ENCODE peak calls at places on chromosomes 6 and 20, in ten cellular contexts. P, W, J, X, D, I, F, H, M and E are unnamed samples.

GRCh38 chr20:15895126-15895525 is 678.1 kb downstream of the KIF16B start:
- DNase-seq in P (no peak), W (no peak), J (no peak), X (no peak), D (no peak), I (no peak), F (no peak), H (no peak), M (no peak), E (no peak)

GRCh38 chr6:21679761-21680265 is 86.3 kb downstream of the SOX4 start:
- DNase-seq in P (no peak), W (no peak), J (no peak), X (no peak), D (no peak), I (no peak), F (no peak), H (no peak), M (no peak), E (no peak)

GRCh38 chr20:51756653-51757052 is 11.5 kb downstream of the ATP9A start:
- DNase-seq in P (no peak), W (no peak), J (no peak), X (no peak), D (no peak), I (no peak), F (no peak), H (no peak), M (no peak), E (no peak)

GRCh38 chr20:54573838-54574237 is 98.4 kb downstream of the DOK5 start:
- DNase-seq in P (peak), W (no peak), J (no peak), X (no peak), D (no peak), I (no peak), F (no peak), H (no peak), M (no peak), E (no peak)

GRCh38 chr20:21278829-21279228 is 24.3 kb upstream of the XRN2 start:
- DNase-seq in P (no peak), W (no peak), J (no peak), X (no peak), D (no peak), I (no peak), F (no peak), H (no peak), M (no peak), E (no peak)

GRCh38 chr20:59603727-59604608 is at the start of gene PHACTR3:
- DNase-seq in P (no peak), W (peak), J (no peak), X (peak), D (no peak), I (no peak), F (peak), H (no peak), M (no peak), E (no peak)

GRCh38 chr20:17735959-17736621 is 36.3 kb downstream of the BANF2 start:
- DNase-seq in P (no peak), W (no peak), J (no peak), X (no peak), D (no peak), I (no peak), F (no peak), H (no peak), M (no peak), E (no peak)

GRCh38 chr6:126267621-126268020 is 72.3 kb upstream of the CENPW start:
- DNase-seq in P (no peak), W (peak), J (no peak), X (no peak), D (no peak), I (no peak), F (no peak), H (no peak), M (no peak), E (no peak)

GRCh38 chr6:121688974-121689373 is 253.5 kb downstream of the GJA1 start:
- DNase-seq in P (no peak), W (no peak), J (no peak), X (no peak), D (no peak), I (no peak), F (no peak), H (no peak), M (no peak), E (no peak)

GRCh38 chr20:63457737-63458136 is 14.7 kb downstream of the KCNQ2 start:
- DNase-seq in P (peak), W (peak), J (no peak), X (no peak), D (peak), I (no peak), F (peak), H (no peak), M (peak), E (no peak)

GRCh38 chr20:19588731-19589130 is 169.3 kb upstream of the RIN2 start:
- DNase-seq in P (no peak), W (no peak), J (no peak), X (no peak), D (peak), I (no peak), F (no peak), H (no peak), M (no peak), E (peak)

GRCh38 chr20:15911557-15911956 is 661.7 kb downstream of the KIF16B start:
- DNase-seq in P (no peak), W (no peak), J (no peak), X (no peak), D (no peak), I (no peak), F (no peak), H (no peak), M (no peak), E (no peak)

GRCh38 chr6:134774244-134774643 is 175.7 kb downstream of the ALDH8A1 start:
- DNase-seq in P (no peak), W (no peak), J (no peak), X (no peak), D (no peak), I (no peak), F (no peak), H (no peak), M (no peak), E (no peak)

GRCh38 chr6:21163110-21163837 is 430.3 kb upstream of the SOX4 start:
- DNase-seq in P (no peak), W (no peak), J (no peak), X (no peak), D (no peak), I (no peak), F (no peak), H (no peak), M (no peak), E (no peak)

GRCh38 chr6:17417817-17418216 is 24.4 kb downstream of the CAP2 start:
- DNase-seq in P (no peak), W (no peak), J (no peak), X (no peak), D (no peak), I (no peak), F (peak), H (no peak), M (peak), E (no peak)

GRCh38 chr6:8904754-8905153 is 469.4 kb upstream of the SLC35B3 start:
- DNase-seq in P (no peak), W (no peak), J (no peak), X (no peak), D (no peak), I (no peak), F (peak), H (no peak), M (no peak), E (peak)

GRCh38 chr20:37727247-37727956 is 33.6 kb downstream of the CTNNBL1 start:
- DNase-seq in P (no peak), W (no peak), J (no peak), X (peak), D (no peak), I (no peak), F (no peak), H (no peak), M (no peak), E (no peak)

GRCh38 chr6:26225848-26226590 is 138.8 kb downstream of the HFE start:
- DNase-seq in P (no peak), W (peak), J (no peak), X (no peak), D (no peak), I (no peak), F (no peak), H (no peak), M (no peak), E (no peak)

GRCh38 chr20:57748601-57749130 is 38.9 kb upstream of the PMEPA1 start:
- DNase-seq in P (peak), W (peak), J (peak), X (peak), D (peak), I (no peak), F (peak), H (no peak), M (peak), E (no peak)

GRCh38 chr6:129749749-129750120 is 39.8 kb upstream of the ARHGAP18 start:
- DNase-seq in P (no peak), W (no peak), J (no peak), X (no peak), D (no peak), I (no peak), F (no peak), H (no peak), M (no peak), E (peak)

GRCh38 chr6:146582857-146583256 is 15.9 kb upstream of the ADGB start:
- DNase-seq in P (peak), W (no peak), J (no peak), X (peak), D (no peak), I (no peak), F (no peak), H (no peak), M (no peak), E (no peak)

GRCh38 chr6:53630533-53631269 is 34.9 kb downstream of the KLHL31 start:
- DNase-seq in P (no peak), W (no peak), J (no peak), X (no peak), D (no peak), I (no peak), F (no peak), H (no peak), M (no peak), E (no peak)

GRCh38 chr6:84269947-84270733 is 42.7 kb upstream of the CEP162 start:
- DNase-seq in P (no peak), W (no peak), J (no peak), X (no peak), D (no peak), I (no peak), F (no peak), H (no peak), M (no peak), E (no peak)

GRCh38 chr20:62766071-62766450 is 30.2 kb upstream of the MRGBP start:
- DNase-seq in P (no peak), W (no peak), J (no peak), X (no peak), D (no peak), I (no peak), F (no peak), H (no peak), M (no peak), E (no peak)

GRCh38 chr6:70973591-70973990 is 16.7 kb upstream of the B3GAT2 start:
- DNase-seq in P (no peak), W (no peak), J (no peak), X (no peak), D (no peak), I (no peak), F (no peak), H (no peak), M (no peak), E (no peak)

GRCh38 chr20:24721891-24722530 is 227.1 kb upstream of the CST7 start:
- DNase-seq in P (no peak), W (no peak), J (no peak), X (no peak), D (no peak), I (no peak), F (no peak), H (no peak), M (no peak), E (no peak)

GRCh38 chr6:28105286-28105685 is 19.1 kb upstream of the ZSCAN16 start:
- DNase-seq in P (no peak), W (peak), J (no peak), X (no peak), D (no peak), I (no peak), F (peak), H (no peak), M (peak), E (no peak)

GRCh38 chr20:20217626-20218025 is 150.3 kb upstream of the INSM1 start:
- DNase-seq in P (no peak), W (peak), J (no peak), X (no peak), D (peak), I (no peak), F (no peak), H (no peak), M (no peak), E (no peak)

GRCh38 chr20:341682-342081 is 5.2 kb upstream of the NRSN2 start:
- DNase-seq in P (no peak), W (no peak), J (no peak), X (no peak), D (no peak), I (no peak), F (no peak), H (no peak), M (peak), E (no peak)

GRCh38 chr6:145044606-145045275 is 690.6 kb downstream of the EPM2A start:
- DNase-seq in P (no peak), W (no peak), J (no peak), X (no peak), D (peak), I (no peak), F (no peak), H (no peak), M (no peak), E (no peak)

GRCh38 chr20:57902478-57902877 is 192.7 kb upstream of the PMEPA1 start:
- DNase-seq in P (no peak), W (no peak), J (no peak), X (no peak), D (no peak), I (no peak), F (no peak), H (no peak), M (peak), E (peak)

GRCh38 chr20:47686545-47686944 is 98.7 kb downstream of the SULF2 start:
- DNase-seq in P (no peak), W (peak), J (no peak), X (no peak), D (no peak), I (no peak), F (no peak), H (no peak), M (no peak), E (no peak)

GRCh38 chr6:153564803-153565202 is 433.7 kb upstream of the RGS17 start:
- DNase-seq in P (no peak), W (no peak), J (no peak), X (no peak), D (no peak), I (no peak), F (no peak), H (no peak), M (no peak), E (no peak)

GRCh38 chr6:129578315-129578714 is 131.7 kb downstream of the ARHGAP18 start:
- DNase-seq in P (no peak), W (no peak), J (no peak), X (no peak), D (no peak), I (no peak), F (no peak), H (no peak), M (no peak), E (no peak)

GRCh38 chr6:160139420-160139851 is 17.8 kb downstream of the SLC22A1 start:
- DNase-seq in P (no peak), W (no peak), J (no peak), X (no peak), D (no peak), I (no peak), F (no peak), H (no peak), M (no peak), E (no peak)